ENCODE peak calls at places on chromosome 18, in seven cellular contexts. T, R, B, X, K, J and L are unnamed samples.

GRCh38 chr18:66616523-66616983 is 12.7 kb upstream of the CDH19 start:
- DNase-seq in R (no peak), J (no peak), K (peak; percentile 42), T (peak; percentile 37), B (peak; percentile 35), X (peak; percentile 18), L (peak; percentile 31)

GRCh38 chr18:24497052-24497754 is 36.8 kb downstream of the HRH4 start:
- DNase-seq in B (no peak), X (no peak), R (no peak), T (no peak), K (peak; percentile 45), J (no peak), L (no peak)

GRCh38 chr18:51266736-51267135 is 69.3 kb upstream of the MEX3C start:
- DNase-seq in T (peak; percentile 61), X (no peak), J (no peak), B (no peak), R (no peak), K (peak; percentile 48), L (peak; percentile 80)

GRCh38 chr18:5461056-5461455 is 82.7 kb downstream of the EPB41L3 start:
- DNase-seq in K (no peak), B (no peak), R (no peak), X (no peak), J (no peak), T (no peak), L (no peak)

GRCh38 chr18:46152808-46153617 is 48.8 kb downstream of the HAUS1 start:
- DNase-seq in T (no peak), J (no peak), B (no peak), R (no peak), K (peak; percentile 8), X (peak; percentile 52), L (peak; percentile 86)

GRCh38 chr18:56315363-56315762 is 323.0 kb downstream of the TXNL1 start:
- DNase-seq in J (no peak), K (peak; percentile 13), X (no peak), B (no peak), T (no peak), R (no peak), L (peak; percentile 4)

GRCh38 chr18:10120622-10121021 is 206.8 kb downstream of the VAPA start:
- DNase-seq in K (no peak), R (no peak), T (no peak), J (no peak), X (no peak), B (no peak), L (no peak)

GRCh38 chr18:12863687-12864086 is 20.4 kb downstream of the PTPN2 start:
- DNase-seq in R (no peak), B (no peak), X (no peak), T (no peak), J (no peak), K (no peak), L (no peak)

GRCh38 chr18:59848002-59848401 is 51.8 kb upstream of the PMAIP1 start:
- DNase-seq in B (no peak), T (no peak), J (no peak), R (no peak), K (no peak), X (no peak), L (no peak)

GRCh38 chr18:32049393-32050161 is 31.0 kb downstream of the RNF125 start:
- DNase-seq in K (no peak), X (no peak), B (no peak), T (peak; percentile 91), J (peak; percentile 39), R (peak; percentile 27), L (no peak)

GRCh38 chr18:22946217-22946616 is 13.1 kb downstream of the RBBP8 start:
- DNase-seq in J (no peak), K (no peak), R (no peak), T (no peak), B (no peak), X (no peak), L (no peak)

GRCh38 chr18:53191634-53192033 is 851.6 kb downstream of the DCC start:
- DNase-seq in J (no peak), R (no peak), K (no peak), B (no peak), T (no peak), X (no peak), L (no peak)

GRCh38 chr18:21267370-21267769 is 25.3 kb downstream of the GREB1L start:
- DNase-seq in R (no peak), T (no peak), K (no peak), X (no peak), B (peak; percentile 73), J (no peak), L (no peak)

GRCh38 chr18:55275042-55275897 is 312.7 kb downstream of the TCF4 start:
- DNase-seq in J (no peak), B (no peak), R (no peak), T (peak; percentile 24), X (no peak), K (peak; percentile 66), L (peak; percentile 86)
- TF ChIP-seq CTCF in J (peak; percentile 9), B (no peak), R (no peak), T (no peak), X (peak; percentile 6), K (peak; percentile 39), L (peak; percentile 21)

DNA sequence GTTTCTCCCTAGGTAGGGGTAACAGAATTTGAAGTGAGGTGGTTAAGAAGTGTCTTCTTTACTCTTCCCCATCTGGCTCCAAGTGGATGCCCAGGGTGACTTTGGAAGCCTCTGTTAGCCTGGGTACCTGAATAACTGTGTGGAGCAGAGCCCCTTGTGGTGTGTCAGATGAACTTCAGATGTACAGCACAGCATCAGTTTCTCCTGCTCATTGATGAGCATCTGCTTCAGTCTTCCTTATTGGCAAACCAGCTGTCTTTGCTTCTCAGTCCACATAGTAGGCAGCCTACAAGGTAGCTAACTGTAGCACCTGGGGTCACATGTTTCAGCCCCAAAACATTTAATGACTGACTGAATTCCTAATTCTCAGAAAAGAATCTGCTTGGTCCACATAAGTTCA is 56.2 kb upstream of the ATP8B1 start:
- DNase-seq in K (peak; percentile 60), X (no peak), J (no peak), B (peak; percentile 44), R (no peak), T (peak; percentile 34), L (peak; percentile 56)
- TF ChIP-seq CTCF in K (peak; percentile 71), X (peak; percentile 31), J (peak; percentile 54), B (peak; percentile 76), R (peak; percentile 29), T (peak; percentile 58), L (peak; percentile 41)

GRCh38 chr18:35084494-35085449 is 43.6 kb downstream of the MAPRE2 start:
- DNase-seq in R (no peak), B (peak; percentile 92), K (peak; percentile 31), X (no peak), J (no peak), T (no peak), L (no peak)
- TF ChIP-seq CTCF in R (no peak), B (no peak), K (no peak), X (no peak), J (no peak), T (no peak), L (no peak)

GRCh38 chr18:58452392-58453166 is 176.3 kb downstream of the ALPK2 start:
- DNase-seq in B (no peak), K (no peak), T (no peak), R (no peak), X (no peak), J (no peak), L (peak; percentile 13)
- TF ChIP-seq CTCF in B (no peak), K (peak; percentile 12), T (no peak), R (no peak), X (no peak), J (no peak), L (no peak)